ENCODE peak calls at places on chromosomes 16 and 17, in seven cellular contexts. One of them, this sample, is unnamed.

GRCh38 chr16:54447606-54448440 is 161.2 kb upstream of the IRX3 start:
- DNase-seq in neuronal stem cell: no peak
- DNase-seq in mesenchymal stem cell: peak; percentile 79
- DNase-seq in mesendoderm: peak; percentile 80
- DNase-seq in H9: no peak
- DNase-seq in trophoblast cell: peak; percentile 44
- DNase-seq in H1: no peak
- DNase-seq in this sample: peak; percentile 54

GRCh38 chr17:79174905-79175856 is 100.6 kb downstream of the ENGASE start:
- DNase-seq in neuronal stem cell: no peak
- DNase-seq in mesenchymal stem cell: no peak
- DNase-seq in mesendoderm: no peak
- DNase-seq in H9: no peak
- DNase-seq in trophoblast cell: no peak
- DNase-seq in H1: no peak
- DNase-seq in this sample: no peak

GRCh38 chr16:24253192-24253591 is 2.9 kb upstream of the CACNG3 start:
- DNase-seq in neuronal stem cell: peak; percentile 51
- DNase-seq in mesenchymal stem cell: peak; percentile 8
- DNase-seq in mesendoderm: peak; percentile 88
- DNase-seq in H9: peak; percentile 68
- DNase-seq in trophoblast cell: peak; percentile 76
- DNase-seq in H1: peak; percentile 33
- DNase-seq in this sample: peak; percentile 38

GRCh38 chr17:49580055-49580721 is 4.5 kb downstream of the NXPH3 start:
- DNase-seq in neuronal stem cell: no peak
- DNase-seq in mesenchymal stem cell: no peak
- DNase-seq in mesendoderm: no peak
- DNase-seq in H9: no peak
- DNase-seq in trophoblast cell: peak; percentile 96
- DNase-seq in H1: no peak
- DNase-seq in this sample: no peak

GRCh38 chr16:47567321-47567720 is 106.2 kb downstream of the PHKB start:
- DNase-seq in neuronal stem cell: no peak
- DNase-seq in mesenchymal stem cell: no peak
- DNase-seq in mesendoderm: no peak
- DNase-seq in H9: no peak
- DNase-seq in trophoblast cell: no peak
- DNase-seq in H1: no peak
- DNase-seq in this sample: no peak

GRCh38 chr17:73632513-73632912 is 11.7 kb downstream of the SDK2 start:
- DNase-seq in neuronal stem cell: no peak
- DNase-seq in mesenchymal stem cell: no peak
- DNase-seq in mesendoderm: no peak
- DNase-seq in H9: no peak
- DNase-seq in trophoblast cell: no peak
- DNase-seq in H1: no peak
- DNase-seq in this sample: no peak

GRCh38 chr17:28160610-28161009 is 118.1 kb downstream of the NLK start:
- DNase-seq in neuronal stem cell: no peak
- DNase-seq in mesenchymal stem cell: peak; percentile 20
- DNase-seq in mesendoderm: no peak
- DNase-seq in H9: no peak
- DNase-seq in trophoblast cell: no peak
- DNase-seq in H1: no peak
- DNase-seq in this sample: peak; percentile 52

GRCh38 chr16:17351471-17352045 is 119.2 kb downstream of the XYLT1 start:
- DNase-seq in neuronal stem cell: no peak
- DNase-seq in mesenchymal stem cell: no peak
- DNase-seq in mesendoderm: no peak
- DNase-seq in H9: no peak
- DNase-seq in trophoblast cell: no peak
- DNase-seq in H1: no peak
- DNase-seq in this sample: no peak

GRCh38 chr17:64390066-64390465 is 594 bp downstream of the PECAM1 start:
- DNase-seq in neuronal stem cell: no peak
- DNase-seq in mesenchymal stem cell: no peak
- DNase-seq in mesendoderm: no peak
- DNase-seq in H9: no peak
- DNase-seq in trophoblast cell: no peak
- DNase-seq in H1: no peak
- DNase-seq in this sample: no peak

GRCh38 chr17:61253937-61254677 is 145.5 kb upstream of the TBX2 start:
- DNase-seq in neuronal stem cell: no peak
- DNase-seq in mesenchymal stem cell: no peak
- DNase-seq in mesendoderm: no peak
- DNase-seq in H9: no peak
- DNase-seq in trophoblast cell: peak; percentile 65
- DNase-seq in H1: no peak
- DNase-seq in this sample: no peak

GRCh38 chr17:69175812-69176517 is 34.3 kb upstream of the ABCA6 start:
- DNase-seq in neuronal stem cell: no peak
- DNase-seq in mesenchymal stem cell: peak; percentile 50
- DNase-seq in mesendoderm: no peak
- DNase-seq in H9: no peak
- DNase-seq in trophoblast cell: peak; percentile 62
- DNase-seq in H1: no peak
- DNase-seq in this sample: peak; percentile 79

GRCh38 chr17:50130778-50131317 is 888 bp upstream of the SAMD14 start:
- DNase-seq in neuronal stem cell: no peak
- DNase-seq in mesenchymal stem cell: no peak
- DNase-seq in mesendoderm: peak; percentile 74
- DNase-seq in H9: peak; percentile 83
- DNase-seq in trophoblast cell: no peak
- DNase-seq in H1: no peak
- DNase-seq in this sample: no peak

GRCh38 chr17:68835061-68835460 is 120.1 kb downstream of the ABCA8 start:
- DNase-seq in neuronal stem cell: no peak
- DNase-seq in mesenchymal stem cell: peak; percentile 32
- DNase-seq in mesendoderm: no peak
- DNase-seq in H9: no peak
- DNase-seq in trophoblast cell: no peak
- DNase-seq in H1: no peak
- DNase-seq in this sample: peak; percentile 47

GRCh38 chr16:11783319-11784047 is 13.6 kb downstream of the ZC3H7A start:
- DNase-seq in neuronal stem cell: no peak
- DNase-seq in mesenchymal stem cell: no peak
- DNase-seq in mesendoderm: no peak
- DNase-seq in H9: no peak
- DNase-seq in trophoblast cell: peak; percentile 86
- DNase-seq in H1: no peak
- DNase-seq in this sample: peak; percentile 45

GRCh38 chr17:17933775-17934174 is 38.4 kb downstream of the TOM1L2 start:
- DNase-seq in neuronal stem cell: no peak
- DNase-seq in mesenchymal stem cell: peak; percentile 44
- DNase-seq in mesendoderm: no peak
- DNase-seq in H9: no peak
- DNase-seq in trophoblast cell: no peak
- DNase-seq in H1: no peak
- DNase-seq in this sample: peak; percentile 67

GRCh38 chr17:58741121-58741625 is 14.5 kb upstream of the PPM1E start:
- DNase-seq in neuronal stem cell: no peak
- DNase-seq in mesenchymal stem cell: peak; percentile 43
- DNase-seq in mesendoderm: peak; percentile 4
- DNase-seq in H9: no peak
- DNase-seq in trophoblast cell: peak; percentile 99
- DNase-seq in H1: no peak
- DNase-seq in this sample: peak; percentile 81

GRCh38 chr17:2906907-2907306 is 110.7 kb downstream of the RAP1GAP2 start:
- DNase-seq in neuronal stem cell: no peak
- DNase-seq in mesenchymal stem cell: no peak
- DNase-seq in mesendoderm: peak; percentile 52
- DNase-seq in H9: peak; percentile 27
- DNase-seq in trophoblast cell: no peak
- DNase-seq in H1: no peak
- DNase-seq in this sample: no peak

GRCh38 chr17:75105269-75106080 is 4.3 kb upstream of the ARMC7 start:
- DNase-seq in neuronal stem cell: no peak
- DNase-seq in mesenchymal stem cell: peak; percentile 56
- DNase-seq in mesendoderm: peak; percentile 94
- DNase-seq in H9: peak; percentile 87
- DNase-seq in trophoblast cell: peak; percentile 79
- DNase-seq in H1: no peak
- DNase-seq in this sample: peak; percentile 40

GRCh38 chr17:74499992-74500391 is 31.3 kb downstream of the CD300LB start:
- DNase-seq in neuronal stem cell: no peak
- DNase-seq in mesenchymal stem cell: no peak
- DNase-seq in mesendoderm: no peak
- DNase-seq in H9: no peak
- DNase-seq in trophoblast cell: no peak
- DNase-seq in H1: no peak
- DNase-seq in this sample: no peak

GRCh38 chr17:6449307-6449706 is 5.1 kb downstream of the PIMREG start:
- DNase-seq in neuronal stem cell: no peak
- DNase-seq in mesenchymal stem cell: no peak
- DNase-seq in mesendoderm: no peak
- DNase-seq in H9: no peak
- DNase-seq in trophoblast cell: no peak
- DNase-seq in H1: no peak
- DNase-seq in this sample: no peak

GRCh38 chr16:880471-881171 is 80.1 kb upstream of the GNG13 start:
- DNase-seq in neuronal stem cell: no peak
- DNase-seq in mesenchymal stem cell: no peak
- DNase-seq in mesendoderm: no peak
- DNase-seq in H9: no peak
- DNase-seq in trophoblast cell: no peak
- DNase-seq in H1: no peak
- DNase-seq in this sample: no peak

GRCh38 chr16:8951447-8952280 is 12.0 kb downstream of the USP7 start:
- DNase-seq in neuronal stem cell: no peak
- DNase-seq in mesenchymal stem cell: no peak
- DNase-seq in mesendoderm: no peak
- DNase-seq in H9: no peak
- DNase-seq in trophoblast cell: no peak
- DNase-seq in H1: no peak
- DNase-seq in this sample: no peak

GRCh38 chr17:41523787-41524186 is 4.3 kb downstream of the KRT19 start:
- DNase-seq in neuronal stem cell: no peak
- DNase-seq in mesenchymal stem cell: no peak
- DNase-seq in mesendoderm: no peak
- DNase-seq in H9: no peak
- DNase-seq in trophoblast cell: peak; percentile 73
- DNase-seq in H1: no peak
- DNase-seq in this sample: no peak
- H3K4me2 ChIP-seq in neuronal stem cell: no peak overlapping the region
- H3K4me2 ChIP-seq in mesenchymal stem cell: no peak overlapping the region
- H3K4me2 ChIP-seq in mesendoderm: no peak overlapping the region
- H3K4me2 ChIP-seq in H9: no peak overlapping the region
- H3K4me2 ChIP-seq in trophoblast cell: no peak overlapping the region
- H3K4me2 ChIP-seq in H1: no peak overlapping the region
- H3K4me2 ChIP-seq in this sample: no peak overlapping the region

GRCh38 chr16:49658066-49658465 is 197.8 kb downstream of the ZNF423 start:
- DNase-seq in neuronal stem cell: no peak
- DNase-seq in mesenchymal stem cell: no peak
- DNase-seq in mesendoderm: no peak
- DNase-seq in H9: no peak
- DNase-seq in trophoblast cell: no peak
- DNase-seq in H1: no peak
- DNase-seq in this sample: no peak
- H2AK5ac ChIP-seq in neuronal stem cell: peak overlapping the region; percentile 47
- H2AK5ac ChIP-seq in mesenchymal stem cell: no peak overlapping the region
- H2AK5ac ChIP-seq in mesendoderm: no peak overlapping the region
- H2AK5ac ChIP-seq in H9: no peak overlapping the region
- H2AK5ac ChIP-seq in trophoblast cell: no peak overlapping the region
- H2AK5ac ChIP-seq in H1: no peak overlapping the region
- H2AK5ac ChIP-seq in this sample: no peak overlapping the region

GRCh38 chr17:47948706-47949196 is 7.4 kb downstream of the PNPO start:
- DNase-seq in neuronal stem cell: no peak
- DNase-seq in mesenchymal stem cell: no peak
- DNase-seq in mesendoderm: no peak
- DNase-seq in H9: no peak
- DNase-seq in trophoblast cell: no peak
- DNase-seq in H1: no peak
- DNase-seq in this sample: no peak
- H3K4me2 ChIP-seq in neuronal stem cell: no peak overlapping the region
- H3K4me2 ChIP-seq in mesenchymal stem cell: no peak overlapping the region
- H3K4me2 ChIP-seq in mesendoderm: no peak overlapping the region
- H3K4me2 ChIP-seq in H9: no peak overlapping the region
- H3K4me2 ChIP-seq in trophoblast cell: no peak overlapping the region
- H3K4me2 ChIP-seq in H1: no peak overlapping the region
- H3K4me2 ChIP-seq in this sample: no peak overlapping the region

GRCh38 chr16:85078952-85079351 is 33.3 kb downstream of the CIBAR2 start:
- DNase-seq in neuronal stem cell: no peak
- DNase-seq in mesenchymal stem cell: no peak
- DNase-seq in mesendoderm: no peak
- DNase-seq in H9: no peak
- DNase-seq in trophoblast cell: no peak
- DNase-seq in H1: no peak
- DNase-seq in this sample: no peak
- H2AK5ac ChIP-seq in neuronal stem cell: peak overlapping the region; percentile 19
- H2AK5ac ChIP-seq in mesenchymal stem cell: no peak overlapping the region
- H2AK5ac ChIP-seq in mesendoderm: no peak overlapping the region
- H2AK5ac ChIP-seq in H9: no peak overlapping the region
- H2AK5ac ChIP-seq in trophoblast cell: no peak overlapping the region
- H2AK5ac ChIP-seq in H1: no peak overlapping the region
- H2AK5ac ChIP-seq in this sample: no peak overlapping the region

GRCh38 chr17:47718634-47719405 is 14.2 kb upstream of the TBX21 start:
- DNase-seq in neuronal stem cell: no peak
- DNase-seq in mesenchymal stem cell: no peak
- DNase-seq in mesendoderm: no peak
- DNase-seq in H9: no peak
- DNase-seq in trophoblast cell: no peak
- DNase-seq in H1: no peak
- DNase-seq in this sample: no peak
- H3K4me2 ChIP-seq in neuronal stem cell: no peak overlapping the region
- H3K4me2 ChIP-seq in mesenchymal stem cell: peak overlapping the region; percentile 26
- H3K4me2 ChIP-seq in mesendoderm: no peak overlapping the region
- H3K4me2 ChIP-seq in H9: no peak overlapping the region
- H3K4me2 ChIP-seq in trophoblast cell: no peak overlapping the region
- H3K4me2 ChIP-seq in H1: no peak overlapping the region
- H3K4me2 ChIP-seq in this sample: peak overlapping the region; percentile 39

DNA sequence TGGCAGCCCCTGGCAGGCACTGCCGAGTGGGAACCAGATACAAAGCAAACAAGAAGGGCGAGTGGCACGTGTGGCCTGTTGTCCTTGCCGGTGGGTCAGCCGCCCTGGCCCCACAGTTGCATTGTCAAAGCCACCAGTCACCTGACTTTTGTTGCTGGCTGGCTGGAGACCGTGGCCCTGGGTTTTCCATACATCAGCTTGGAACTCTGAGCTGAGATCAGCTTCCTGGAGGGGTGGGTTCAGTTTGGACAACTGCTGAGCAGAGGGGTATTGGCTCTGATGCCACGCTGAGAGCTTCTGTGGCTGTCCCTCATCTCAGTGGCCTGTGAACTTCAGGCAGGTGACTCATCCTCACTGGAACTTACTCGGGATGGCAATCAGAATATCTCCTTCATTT is 69.3 kb upstream of the BRD7 start:
- DNase-seq in neuronal stem cell: no peak
- DNase-seq in mesenchymal stem cell: no peak
- DNase-seq in mesendoderm: no peak
- DNase-seq in H9: no peak
- DNase-seq in trophoblast cell: no peak
- DNase-seq in H1: no peak
- DNase-seq in this sample: no peak
- H2AK5ac ChIP-seq in neuronal stem cell: no peak overlapping the region
- H2AK5ac ChIP-seq in mesenchymal stem cell: no peak overlapping the region
- H2AK5ac ChIP-seq in mesendoderm: no peak overlapping the region
- H2AK5ac ChIP-seq in H9: no peak overlapping the region
- H2AK5ac ChIP-seq in trophoblast cell: no peak overlapping the region
- H2AK5ac ChIP-seq in H1: no peak overlapping the region
- H2AK5ac ChIP-seq in this sample: no peak overlapping the region